ENCODE peak calls at places on chromosomes 16 and 17, in five cellular contexts. One of them, this sample, is unnamed.

GRCh38 chr17:49992933-49993422 is 2.0 kb downstream of the DLX3 start:
- DNase-seq in tibial nerve: no peak
- DNase-seq in stimulated activated CD4-positive, alpha-beta T cell treated with anti-CD3 and anti-CD28 coated beads, TNF-alpha, amount 100 ng/mL, for 24 hours: no peak
- DNase-seq in stimulated activated CD8-positive, alpha-beta memory T cell treated with anti-CD3 and anti-CD28 coated beads, Interleukin-7, amount 100 ng/mL, for 1 hour: no peak
- DNase-seq in epithelial cell of esophagus: no peak
- DNase-seq in this sample: no peak

GRCh38 chr16:75948886-75949285 is 222.6 kb upstream of the CPHXL start:
- DNase-seq in tibial nerve: no peak
- DNase-seq in stimulated activated CD4-positive, alpha-beta T cell treated with anti-CD3 and anti-CD28 coated beads, TNF-alpha, amount 100 ng/mL, for 24 hours: no peak
- DNase-seq in stimulated activated CD8-positive, alpha-beta memory T cell treated with anti-CD3 and anti-CD28 coated beads, Interleukin-7, amount 100 ng/mL, for 1 hour: no peak
- DNase-seq in epithelial cell of esophagus: no peak
- DNase-seq in this sample: no peak

GRCh38 chr17:43129671-43130010 is 4.5 kb upstream of the BRCA1 start:
- DNase-seq in tibial nerve: no peak
- DNase-seq in stimulated activated CD4-positive, alpha-beta T cell treated with anti-CD3 and anti-CD28 coated beads, TNF-alpha, amount 100 ng/mL, for 24 hours: no peak
- DNase-seq in stimulated activated CD8-positive, alpha-beta memory T cell treated with anti-CD3 and anti-CD28 coated beads, Interleukin-7, amount 100 ng/mL, for 1 hour: no peak
- DNase-seq in epithelial cell of esophagus: peak; percentile 28
- DNase-seq in this sample: no peak

GRCh38 chr17:64777413-64778101 is 115.5 kb upstream of the SMURF2 start:
- DNase-seq in tibial nerve: no peak
- DNase-seq in stimulated activated CD4-positive, alpha-beta T cell treated with anti-CD3 and anti-CD28 coated beads, TNF-alpha, amount 100 ng/mL, for 24 hours: no peak
- DNase-seq in stimulated activated CD8-positive, alpha-beta memory T cell treated with anti-CD3 and anti-CD28 coated beads, Interleukin-7, amount 100 ng/mL, for 1 hour: no peak
- DNase-seq in epithelial cell of esophagus: no peak
- DNase-seq in this sample: peak; percentile 81

GRCh38 chr17:2174048-2174447 is 119.1 kb downstream of the HIC1 start:
- DNase-seq in tibial nerve: no peak
- DNase-seq in stimulated activated CD4-positive, alpha-beta T cell treated with anti-CD3 and anti-CD28 coated beads, TNF-alpha, amount 100 ng/mL, for 24 hours: no peak
- DNase-seq in stimulated activated CD8-positive, alpha-beta memory T cell treated with anti-CD3 and anti-CD28 coated beads, Interleukin-7, amount 100 ng/mL, for 1 hour: no peak
- DNase-seq in epithelial cell of esophagus: peak; percentile 62
- DNase-seq in this sample: no peak

GRCh38 chr16:82226327-82226726 is 56.3 kb upstream of the MPHOSPH6 start:
- DNase-seq in tibial nerve: no peak
- DNase-seq in stimulated activated CD4-positive, alpha-beta T cell treated with anti-CD3 and anti-CD28 coated beads, TNF-alpha, amount 100 ng/mL, for 24 hours: no peak
- DNase-seq in stimulated activated CD8-positive, alpha-beta memory T cell treated with anti-CD3 and anti-CD28 coated beads, Interleukin-7, amount 100 ng/mL, for 1 hour: no peak
- DNase-seq in epithelial cell of esophagus: no peak
- DNase-seq in this sample: no peak

GRCh38 chr17:38591759-38592241 is 14.0 kb downstream of the SRCIN1 start:
- DNase-seq in tibial nerve: no peak
- DNase-seq in stimulated activated CD4-positive, alpha-beta T cell treated with anti-CD3 and anti-CD28 coated beads, TNF-alpha, amount 100 ng/mL, for 24 hours: no peak
- DNase-seq in stimulated activated CD8-positive, alpha-beta memory T cell treated with anti-CD3 and anti-CD28 coated beads, Interleukin-7, amount 100 ng/mL, for 1 hour: no peak
- DNase-seq in epithelial cell of esophagus: peak; percentile 19
- DNase-seq in this sample: no peak

GRCh38 chr16:81618661-81619060 is 160.4 kb upstream of the PLCG2 start:
- DNase-seq in tibial nerve: no peak
- DNase-seq in stimulated activated CD4-positive, alpha-beta T cell treated with anti-CD3 and anti-CD28 coated beads, TNF-alpha, amount 100 ng/mL, for 24 hours: no peak
- DNase-seq in stimulated activated CD8-positive, alpha-beta memory T cell treated with anti-CD3 and anti-CD28 coated beads, Interleukin-7, amount 100 ng/mL, for 1 hour: no peak
- DNase-seq in epithelial cell of esophagus: no peak
- DNase-seq in this sample: no peak

GRCh38 chr17:8314797-8315739 is 5.0 kb downstream of the ARHGEF15 start:
- DNase-seq in tibial nerve: no peak
- DNase-seq in stimulated activated CD4-positive, alpha-beta T cell treated with anti-CD3 and anti-CD28 coated beads, TNF-alpha, amount 100 ng/mL, for 24 hours: no peak
- DNase-seq in stimulated activated CD8-positive, alpha-beta memory T cell treated with anti-CD3 and anti-CD28 coated beads, Interleukin-7, amount 100 ng/mL, for 1 hour: no peak
- DNase-seq in epithelial cell of esophagus: no peak
- DNase-seq in this sample: no peak

GRCh38 chr16:69410285-69410990 is 14.0 kb upstream of the CYB5B start:
- DNase-seq in tibial nerve: no peak
- DNase-seq in stimulated activated CD4-positive, alpha-beta T cell treated with anti-CD3 and anti-CD28 coated beads, TNF-alpha, amount 100 ng/mL, for 24 hours: no peak
- DNase-seq in stimulated activated CD8-positive, alpha-beta memory T cell treated with anti-CD3 and anti-CD28 coated beads, Interleukin-7, amount 100 ng/mL, for 1 hour: no peak
- DNase-seq in epithelial cell of esophagus: peak; percentile 83
- DNase-seq in this sample: no peak

GRCh38 chr16:57992084-57992483 is 8.4 kb downstream of the ZNF319 start:
- DNase-seq in tibial nerve: no peak
- DNase-seq in stimulated activated CD4-positive, alpha-beta T cell treated with anti-CD3 and anti-CD28 coated beads, TNF-alpha, amount 100 ng/mL, for 24 hours: no peak
- DNase-seq in stimulated activated CD8-positive, alpha-beta memory T cell treated with anti-CD3 and anti-CD28 coated beads, Interleukin-7, amount 100 ng/mL, for 1 hour: no peak
- DNase-seq in epithelial cell of esophagus: no peak
- DNase-seq in this sample: no peak

GRCh38 chr17:40633871-40634270 is 13.7 kb downstream of the SMARCE1 start:
- DNase-seq in tibial nerve: no peak
- DNase-seq in stimulated activated CD4-positive, alpha-beta T cell treated with anti-CD3 and anti-CD28 coated beads, TNF-alpha, amount 100 ng/mL, for 24 hours: no peak
- DNase-seq in stimulated activated CD8-positive, alpha-beta memory T cell treated with anti-CD3 and anti-CD28 coated beads, Interleukin-7, amount 100 ng/mL, for 1 hour: no peak
- DNase-seq in epithelial cell of esophagus: no peak
- DNase-seq in this sample: no peak

GRCh38 chr17:35849469-35850348 is 19.0 kb downstream of the HEATR9 start:
- DNase-seq in tibial nerve: no peak
- DNase-seq in stimulated activated CD4-positive, alpha-beta T cell treated with anti-CD3 and anti-CD28 coated beads, TNF-alpha, amount 100 ng/mL, for 24 hours: peak; percentile 29
- DNase-seq in stimulated activated CD8-positive, alpha-beta memory T cell treated with anti-CD3 and anti-CD28 coated beads, Interleukin-7, amount 100 ng/mL, for 1 hour: no peak
- DNase-seq in epithelial cell of esophagus: peak; percentile 77
- DNase-seq in this sample: no peak

GRCh38 chr17:77374170-77374936 is 233.6 kb downstream of the SEC14L1 start:
- DNase-seq in tibial nerve: peak; percentile 71
- DNase-seq in stimulated activated CD4-positive, alpha-beta T cell treated with anti-CD3 and anti-CD28 coated beads, TNF-alpha, amount 100 ng/mL, for 24 hours: no peak
- DNase-seq in stimulated activated CD8-positive, alpha-beta memory T cell treated with anti-CD3 and anti-CD28 coated beads, Interleukin-7, amount 100 ng/mL, for 1 hour: peak; percentile 36
- DNase-seq in epithelial cell of esophagus: no peak
- DNase-seq in this sample: peak; percentile 79

GRCh38 chr16:70467113-70467512 is 12.7 kb downstream of the FCSK start:
- DNase-seq in tibial nerve: no peak
- DNase-seq in stimulated activated CD4-positive, alpha-beta T cell treated with anti-CD3 and anti-CD28 coated beads, TNF-alpha, amount 100 ng/mL, for 24 hours: no peak
- DNase-seq in stimulated activated CD8-positive, alpha-beta memory T cell treated with anti-CD3 and anti-CD28 coated beads, Interleukin-7, amount 100 ng/mL, for 1 hour: no peak
- DNase-seq in epithelial cell of esophagus: no peak
- DNase-seq in this sample: no peak

GRCh38 chr17:17119533-17119932 is 77.3 kb downstream of the MPRIP start:
- DNase-seq in tibial nerve: no peak
- DNase-seq in stimulated activated CD4-positive, alpha-beta T cell treated with anti-CD3 and anti-CD28 coated beads, TNF-alpha, amount 100 ng/mL, for 24 hours: peak; percentile 47
- DNase-seq in stimulated activated CD8-positive, alpha-beta memory T cell treated with anti-CD3 and anti-CD28 coated beads, Interleukin-7, amount 100 ng/mL, for 1 hour: peak; percentile 25
- DNase-seq in epithelial cell of esophagus: peak; percentile 74
- DNase-seq in this sample: no peak

GRCh38 chr17:31582151-31582907 is 190.9 kb downstream of the RAB11FIP4 start:
- DNase-seq in tibial nerve: no peak
- DNase-seq in stimulated activated CD4-positive, alpha-beta T cell treated with anti-CD3 and anti-CD28 coated beads, TNF-alpha, amount 100 ng/mL, for 24 hours: no peak
- DNase-seq in stimulated activated CD8-positive, alpha-beta memory T cell treated with anti-CD3 and anti-CD28 coated beads, Interleukin-7, amount 100 ng/mL, for 1 hour: no peak
- DNase-seq in epithelial cell of esophagus: no peak
- DNase-seq in this sample: no peak

GRCh38 chr17:47934856-47935255 is 6.5 kb upstream of the PNPO start:
- DNase-seq in tibial nerve: no peak
- DNase-seq in stimulated activated CD4-positive, alpha-beta T cell treated with anti-CD3 and anti-CD28 coated beads, TNF-alpha, amount 100 ng/mL, for 24 hours: no peak
- DNase-seq in stimulated activated CD8-positive, alpha-beta memory T cell treated with anti-CD3 and anti-CD28 coated beads, Interleukin-7, amount 100 ng/mL, for 1 hour: no peak
- DNase-seq in epithelial cell of esophagus: peak; percentile 41
- DNase-seq in this sample: no peak

GRCh38 chr16:30418350-30419181 is 11.2 kb downstream of the ZNF771 start:
- DNase-seq in tibial nerve: no peak
- DNase-seq in stimulated activated CD4-positive, alpha-beta T cell treated with anti-CD3 and anti-CD28 coated beads, TNF-alpha, amount 100 ng/mL, for 24 hours: no peak
- DNase-seq in stimulated activated CD8-positive, alpha-beta memory T cell treated with anti-CD3 and anti-CD28 coated beads, Interleukin-7, amount 100 ng/mL, for 1 hour: no peak
- DNase-seq in epithelial cell of esophagus: peak; percentile 31
- DNase-seq in this sample: no peak

GRCh38 chr17:50871369-50871768 is 5.2 kb upstream of the TOB1 start:
- DNase-seq in tibial nerve: no peak
- DNase-seq in stimulated activated CD4-positive, alpha-beta T cell treated with anti-CD3 and anti-CD28 coated beads, TNF-alpha, amount 100 ng/mL, for 24 hours: no peak
- DNase-seq in stimulated activated CD8-positive, alpha-beta memory T cell treated with anti-CD3 and anti-CD28 coated beads, Interleukin-7, amount 100 ng/mL, for 1 hour: peak; percentile 38
- DNase-seq in epithelial cell of esophagus: no peak
- DNase-seq in this sample: no peak

GRCh38 chr16:70437017-70437581 is 1.8 kb downstream of the ST3GAL2 start:
- DNase-seq in tibial nerve: no peak
- DNase-seq in stimulated activated CD4-positive, alpha-beta T cell treated with anti-CD3 and anti-CD28 coated beads, TNF-alpha, amount 100 ng/mL, for 24 hours: no peak
- DNase-seq in stimulated activated CD8-positive, alpha-beta memory T cell treated with anti-CD3 and anti-CD28 coated beads, Interleukin-7, amount 100 ng/mL, for 1 hour: no peak
- DNase-seq in epithelial cell of esophagus: no peak
- DNase-seq in this sample: no peak